ENCODE peak calls at places on chromosomes 4 and X, in seven cellular contexts. O is A549, T is adrenal gland, F is tibial nerve, H is ovary, B is HCT116, Q is spleen. D is an unnamed sample.

GRCh38 chr4:780730-781492 is 45.0 kb downstream of the CPLX1 start:
- DNase-seq in F (no peak), O (no peak), B (no peak), T (peak; percentile 37), Q (no peak), H (no peak), D (no peak)

GRCh38 chr4:151661873-151662272 is 98.9 kb downstream of the GATB start:
- DNase-seq in O (no peak), Q (no peak), H (no peak), F (no peak), B (no peak), T (no peak), D (no peak)

GRCh38 chr4:125313989-125314602 is 659 bp upstream of the FAT4 start:
- DNase-seq in B (no peak), T (no peak), H (no peak), O (no peak), F (no peak), Q (no peak), D (no peak)

GRCh38 chr4:123744664-123745290 is 348.2 kb downstream of the SPRY1 start:
- DNase-seq in F (no peak), B (no peak), H (peak; percentile 44), O (no peak), T (no peak), Q (no peak), D (no peak)

GRCh38 chr4:23861897-23862296 is 27.9 kb downstream of the PPARGC1A start:
- DNase-seq in B (no peak), Q (no peak), O (no peak), F (no peak), H (no peak), T (no peak), D (no peak)

GRCh38 chr4:166662266-166662843 is 571.9 kb downstream of the SPOCK3 start:
- DNase-seq in Q (no peak), B (no peak), H (no peak), T (no peak), O (no peak), F (no peak), D (no peak)

GRCh38 chrX:1486749-1487361 is 34.1 kb upstream of the ASMTL start:
- DNase-seq in O (no peak), T (peak; percentile 27), B (no peak), H (no peak), F (no peak), Q (peak; percentile 81), D (no peak)

GRCh38 chrX:155745792-155746191 is 133.0 kb upstream of the TMLHE start:
- DNase-seq in B (peak; percentile 12), F (no peak), Q (no peak), O (peak; percentile 66), T (no peak), H (no peak), D (no peak)

GRCh38 chrX:27463187-27463586 is at the start of gene PPP4R3C:
- DNase-seq in B (no peak), F (no peak), O (no peak), T (no peak), Q (no peak), H (no peak), D (no peak)

GRCh38 chrX:28582494-28582893 is 4.8 kb upstream of the IL1RAPL1 start:
- DNase-seq in H (no peak), Q (no peak), F (no peak), B (no peak), T (no peak), O (peak; percentile 2), D (no peak)

GRCh38 chr4:186844059-186844681 is 120.5 kb upstream of the FAT1 start:
- DNase-seq in F (no peak), O (no peak), T (no peak), B (no peak), H (no peak), Q (no peak), D (no peak)

GRCh38 chr4:54173281-54173912 is 55.7 kb upstream of the PDGFRA start:
- DNase-seq in T (no peak), H (no peak), F (no peak), O (no peak), B (no peak), Q (no peak), D (peak; percentile 10)

GRCh38 chr4:80071643-80072606 is 1.1 kb downstream of the ANTXR2 start:
- DNase-seq in Q (peak; percentile 90), T (peak; percentile 62), B (no peak), F (peak; percentile 26), O (peak; percentile 7), H (peak; percentile 78), D (peak; percentile 40)

GRCh38 chr4:176782794-176783193 is 9.9 kb downstream of the VEGFC start:
- DNase-seq in Q (no peak), O (no peak), H (no peak), F (no peak), B (no peak), T (no peak), D (no peak)

GRCh38 chr4:87108142-87108546 is 112.3 kb downstream of the KLHL8 start:
- DNase-seq in T (peak; percentile 39), F (no peak), Q (no peak), O (peak; percentile 27), B (peak; percentile 85), H (no peak), D (no peak)

GRCh38 chr4:7169134-7169533 is 23.2 kb upstream of the SORCS2 start:
- DNase-seq in B (no peak), F (no peak), H (peak; percentile 2), O (no peak), T (no peak), Q (peak; percentile 51), D (peak; percentile 56)

GRCh38 chr4:38354872-38355271 is 309.1 kb upstream of the KLF3 start:
- DNase-seq in B (no peak), Q (no peak), T (no peak), F (no peak), H (no peak), O (no peak), D (no peak)

GRCh38 chrX:16771483-16772398 is 14.5 kb upstream of the TXLNG start:
- DNase-seq in F (no peak), B (peak; percentile 81), H (no peak), T (no peak), Q (no peak), O (peak; percentile 86), D (no peak)

GRCh38 chr4:145132521-145133098 is 34.5 kb downstream of the ABCE1 start:
- DNase-seq in Q (no peak), F (no peak), H (no peak), T (no peak), O (no peak), B (no peak), D (no peak)

GRCh38 chrX:86830685-86831084 is 682.4 kb downstream of the DACH2 start:
- DNase-seq in T (no peak), H (no peak), B (no peak), O (no peak), Q (no peak), F (no peak), D (no peak)

GRCh38 chr4:26233350-26233749 is 87.5 kb upstream of the RBPJ start:
- DNase-seq in O (no peak), H (no peak), T (no peak), Q (no peak), B (no peak), F (no peak), D (no peak)
- TF ChIP-seq POLR2A in O (no peak), H (no peak), T (no peak), Q (no peak), B (no peak), F (no peak), D (no peak)

GRCh38 chrX:71100581-71101505 is 5.2 kb downstream of the FOXO4 start:
- DNase-seq in B (no peak), F (no peak), H (no peak), Q (peak; percentile 74), O (no peak), T (no peak), D (no peak)
- TF ChIP-seq CTCF in B (no peak), F (no peak), H (no peak), Q (no peak), O (no peak), T (no peak), D (no peak)

DNA sequence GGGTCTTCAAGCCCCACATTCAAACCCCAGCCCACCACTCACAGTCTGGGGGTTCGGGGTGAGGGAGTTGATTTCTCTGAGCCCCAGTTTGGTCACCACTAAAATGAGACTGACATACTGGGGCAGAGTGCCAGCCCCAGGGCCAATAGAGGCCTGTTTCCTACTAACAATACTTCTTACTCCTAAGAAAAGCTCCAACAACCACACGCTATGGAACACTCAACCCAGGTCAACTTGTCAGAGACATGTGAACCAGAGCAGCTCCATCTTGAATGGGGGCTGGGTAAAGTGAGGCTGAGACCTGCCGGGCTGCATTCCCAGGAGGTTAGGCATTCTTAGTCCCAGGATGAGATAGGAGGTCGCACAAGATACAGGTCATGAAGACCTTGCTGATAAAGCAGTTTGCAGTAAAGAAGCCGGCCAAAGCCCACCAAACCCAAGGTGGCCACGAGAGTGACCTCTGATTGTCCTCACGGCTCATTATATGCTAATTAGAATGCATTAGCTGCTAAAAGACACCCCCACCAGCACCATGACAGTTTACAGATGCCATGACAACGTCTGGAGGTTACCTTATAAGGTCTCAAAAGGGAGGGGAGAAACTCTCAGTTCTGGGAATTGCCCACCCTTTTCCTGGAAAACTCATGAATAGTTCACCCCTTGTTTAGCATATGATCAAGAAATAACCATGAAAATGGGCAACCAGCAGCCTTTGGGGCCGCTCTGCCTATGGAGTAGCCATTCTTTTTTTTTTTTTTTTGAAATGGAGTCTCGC is 26.6 kb upstream of the HTRA3 start:
- DNase-seq in T (no peak), H (no peak), O (no peak), Q (no peak), F (no peak), B (no peak), D (no peak)
- TF ChIP-seq POLR2A in T (no peak), H (no peak), O (no peak), Q (no peak), F (no peak), B (no peak), D (no peak)

DNA sequence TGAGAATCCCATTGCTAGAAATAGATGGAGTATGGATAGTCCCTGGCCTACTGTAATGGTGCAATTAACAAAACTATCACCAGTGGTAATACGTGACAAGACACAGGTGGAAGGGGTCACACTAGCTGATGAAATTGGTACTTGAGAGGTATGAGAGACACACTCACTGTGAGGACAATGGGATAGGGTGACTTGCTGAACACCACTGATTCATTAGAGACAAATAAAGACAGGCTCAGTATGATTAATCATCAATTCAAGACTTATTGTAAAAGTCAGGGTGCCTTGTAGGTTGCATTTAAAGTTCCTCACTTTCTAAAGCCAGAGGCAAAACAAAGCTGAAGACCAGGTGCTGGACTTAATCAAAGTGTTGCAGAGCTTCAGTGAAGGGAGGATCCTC is 361.6 kb upstream of the EMCN start:
- DNase-seq in O (no peak), H (no peak), T (no peak), B (no peak), Q (no peak), F (no peak), D (no peak)
- TF ChIP-seq CTCF in O (no peak), H (no peak), T (no peak), B (no peak), Q (no peak), F (no peak), D (no peak)

DNA sequence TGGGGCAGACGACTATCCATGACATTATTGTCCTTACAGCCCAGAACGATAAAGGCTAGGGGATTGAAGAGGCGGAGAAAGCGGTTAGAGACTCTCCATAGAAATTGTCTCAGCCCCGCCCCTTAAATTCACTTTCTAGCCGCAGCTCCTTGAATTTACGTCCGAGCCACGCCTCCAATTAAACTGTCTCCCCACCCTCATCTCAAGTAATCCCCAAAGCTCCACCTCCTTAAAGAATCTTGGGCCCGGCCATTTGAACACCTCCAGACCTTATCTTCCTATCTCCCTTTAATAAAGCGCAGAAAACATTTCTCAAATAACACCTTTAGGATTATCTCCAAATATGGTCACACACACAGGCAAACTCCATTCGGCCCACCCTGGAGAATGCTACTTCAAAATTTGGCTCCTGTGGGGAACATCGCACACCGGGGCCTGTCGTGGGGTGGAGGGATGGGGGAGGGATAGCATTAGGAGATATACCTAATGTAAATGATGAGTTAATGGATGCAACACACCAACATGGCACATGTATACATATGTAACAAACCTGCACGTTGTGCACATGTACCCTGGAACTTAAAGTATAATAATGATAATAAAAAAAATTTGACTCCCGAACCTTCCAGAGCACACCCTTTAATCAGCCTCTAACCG is 7.2 kb upstream of the MAGIX start:
- DNase-seq in H (no peak), Q (no peak), F (no peak), B (peak; percentile 62), T (peak; percentile 46), O (peak; percentile 88), D (no peak)
- TF ChIP-seq POLR2A in H (no peak), Q (no peak), F (no peak), B (no peak), T (no peak), O (no peak), D (no peak)

D was measured in lower leg skin.